ENCODE peak calls at places on chromosomes 13 and 19, in seven cellular contexts. P is lung; V is nephron progenitor cell; E is fibroblast of pulmonary artery; I is stimulated activated CD4-positive, alpha-beta T cell treated with anti-CD3 and anti-CD28 coated beads, Interleukin-15, amount 100 ng/mL, for 1 hour; G is NB4; J is frontal cortex. F is an unnamed sample.
A peak's percentile ranks its signal among the peaks of the same experiment; 100 is the strongest.

GRCh38 chr19:9487016-9487415 is 11.4 kb downstream of the ZNF560 start:
- DNase-seq in P (no peak), V (no peak), E (no peak), I (no peak), G (peak; percentile 20), J (no peak), F (no peak)

GRCh38 chr13:98542568-98543379 is 34.1 kb downstream of the STK24 start:
- DNase-seq in P (no peak), V (no peak), E (no peak), I (no peak), G (peak; percentile 32), J (no peak), F (no peak)

GRCh38 chr19:51370230-51370629 is 1.4 kb upstream of the CLDND2 start:
- DNase-seq in P (no peak), V (no peak), E (no peak), I (no peak), G (no peak), J (no peak), F (no peak)

GRCh38 chr13:112916296-112916695 is 52.7 kb upstream of the MCF2L start:
- DNase-seq in P (no peak), V (no peak), E (no peak), I (no peak), G (no peak), J (no peak), F (no peak)

GRCh38 chr19:34639491-34640085 is 37.4 kb downstream of the SCGB2B2 start:
- DNase-seq in P (peak; percentile 60), V (peak; percentile 36), E (peak; percentile 83), I (peak; percentile 15), G (peak; percentile 77), J (peak; percentile 12), F (peak; percentile 59)

GRCh38 chr19:16383584-16384161 is 59.0 kb downstream of the KLF2 start:
- DNase-seq in P (no peak), V (no peak), E (no peak), I (no peak), G (no peak), J (no peak), F (no peak)

GRCh38 chr13:28684257-28684656 is 25.3 kb downstream of the POMP start:
- DNase-seq in P (no peak), V (peak; percentile 63), E (peak; percentile 14), I (no peak), G (no peak), J (no peak), F (no peak)

GRCh38 chr13:113882266-113882627 is 18.4 kb upstream of the GAS6 start:
- DNase-seq in P (no peak), V (no peak), E (no peak), I (no peak), G (no peak), J (peak; percentile 55), F (no peak)

GRCh38 chr13:65929436-65929835 is 1300.7 kb downstream of the PCDH9 start:
- DNase-seq in P (no peak), V (no peak), E (no peak), I (no peak), G (no peak), J (no peak), F (no peak)

GRCh38 chr19:13839193-13839937 is 37.6 kb upstream of the NANOS3 start:
- DNase-seq in P (peak; percentile 90), V (no peak), E (peak; percentile 86), I (peak; percentile 79), G (peak; percentile 94), J (peak; percentile 73), F (no peak)

GRCh38 chr19:47049307-47049700 is 880 bp upstream of the TMEM160 start:
- DNase-seq in P (no peak), V (no peak), E (peak; percentile 25), I (no peak), G (no peak), J (no peak), F (no peak)

GRCh38 chr13:78601124-78601885 is 2.0 kb downstream of the POU4F1 start:
- DNase-seq in P (no peak), V (no peak), E (peak; percentile 33), I (no peak), G (no peak), J (no peak), F (no peak)

GRCh38 chr19:19213822-19214558 is 2.2 kb downstream of the NCAN start:
- DNase-seq in P (no peak), V (no peak), E (no peak), I (no peak), G (peak; percentile 18), J (no peak), F (no peak)

GRCh38 chr19:9940778-9941177 is 4.5 kb upstream of the OLFM2 start:
- DNase-seq in P (no peak), V (no peak), E (no peak), I (no peak), G (no peak), J (no peak), F (no peak)

GRCh38 chr13:109166807-109167206 is 537.4 kb downstream of the MYO16 start:
- DNase-seq in P (no peak), V (no peak), E (no peak), I (no peak), G (no peak), J (no peak), F (no peak)

GRCh38 chr19:41746593-41747227 is 8.6 kb upstream of the CEACAM6 start:
- DNase-seq in P (peak; percentile 69), V (no peak), E (peak; percentile 60), I (peak; percentile 7), G (peak; percentile 64), J (peak; percentile 30), F (peak; percentile 5)

GRCh38 chr19:6318772-6319171 is 14.6 kb downstream of the ACER1 start:
- DNase-seq in P (no peak), V (no peak), E (no peak), I (no peak), G (no peak), J (no peak), F (no peak)

GRCh38 chr19:1591421-1592022 is 1.1 kb downstream of the MBD3 start:
- DNase-seq in P (no peak), V (no peak), E (peak; percentile 7), I (no peak), G (no peak), J (peak; percentile 52), F (peak; percentile 66)

GRCh38 chr19:6340493-6341201 is 7.2 kb upstream of the ACER1 start:
- DNase-seq in P (no peak), V (no peak), E (no peak), I (no peak), G (peak; percentile 10), J (peak; percentile 25), F (no peak)

GRCh38 chr13:73200432-73200831 is 141.6 kb downstream of the KLF5 start:
- DNase-seq in P (no peak), V (no peak), E (peak; percentile 85), I (no peak), G (no peak), J (no peak), F (no peak)

GRCh38 chr19:1110809-1111640 is 7.2 kb downstream of the GPX4 start:
- DNase-seq in P (no peak), V (no peak), E (no peak), I (no peak), G (no peak), J (no peak), F (no peak)

GRCh38 chr13:26019881-26020535 is 31.8 kb downstream of the SHISA2 start:
- DNase-seq in P (no peak), V (no peak), E (peak; percentile 70), I (no peak), G (peak; percentile 58), J (no peak), F (no peak)